ENCODE peak calls at places on chromosomes 6 and 20, in seven cellular contexts. One of them, this sample, is unnamed.

GRCh38 chr6:69232506-69233194 is 564.2 kb downstream of the LMBRD1 start:
- DNase-seq in hepatocyte: peak; percentile 90
- DNase-seq in iPS DF 19.7: peak; percentile 52
- DNase-seq in activated T-helper 1 cell treated with anti-CD3 and anti-CD28 coated beads, Interleukin-2, amount 50 U/mL, for 16 hours: no peak
- DNase-seq in sigmoid colon: peak; percentile 69
- DNase-seq in cerebellar cortex: peak; percentile 76
- DNase-seq in iPS-NIHi11: peak; percentile 82
- DNase-seq in this sample: peak; percentile 57

GRCh38 chr6:147808631-147809030 is 300.1 kb downstream of the SAMD5 start:
- DNase-seq in cerebellar cortex: no peak
- DNase-seq in iPS-NIHi11: no peak
- DNase-seq in iPS DF 19.7: no peak
- DNase-seq in activated T-helper 1 cell treated with anti-CD3 and anti-CD28 coated beads, Interleukin-2, amount 50 U/mL, for 16 hours: no peak
- DNase-seq in hepatocyte: no peak
- DNase-seq in sigmoid colon: no peak
- DNase-seq in this sample: no peak

GRCh38 chr6:148934534-148934933 is 187.7 kb downstream of the UST start:
- DNase-seq in iPS DF 19.7: no peak
- DNase-seq in activated T-helper 1 cell treated with anti-CD3 and anti-CD28 coated beads, Interleukin-2, amount 50 U/mL, for 16 hours: no peak
- DNase-seq in hepatocyte: no peak
- DNase-seq in iPS-NIHi11: no peak
- DNase-seq in cerebellar cortex: peak; percentile 46
- DNase-seq in sigmoid colon: peak; percentile 75
- DNase-seq in this sample: no peak

GRCh38 chr20:63941282-63942060 is 14.7 kb downstream of the UCKL1 start:
- DNase-seq in hepatocyte: no peak
- DNase-seq in iPS-NIHi11: peak; percentile 77
- DNase-seq in activated T-helper 1 cell treated with anti-CD3 and anti-CD28 coated beads, Interleukin-2, amount 50 U/mL, for 16 hours: peak; percentile 44
- DNase-seq in cerebellar cortex: peak; percentile 42
- DNase-seq in sigmoid colon: peak; percentile 66
- DNase-seq in iPS DF 19.7: no peak
- DNase-seq in this sample: no peak

GRCh38 chr6:157188213-157188612 is 135.1 kb downstream of the TMEM242 start:
- DNase-seq in sigmoid colon: no peak
- DNase-seq in iPS-NIHi11: no peak
- DNase-seq in hepatocyte: no peak
- DNase-seq in iPS DF 19.7: no peak
- DNase-seq in activated T-helper 1 cell treated with anti-CD3 and anti-CD28 coated beads, Interleukin-2, amount 50 U/mL, for 16 hours: no peak
- DNase-seq in cerebellar cortex: no peak
- DNase-seq in this sample: no peak

GRCh38 chr6:163826668-163827067 is 412.1 kb downstream of the QKI start:
- DNase-seq in activated T-helper 1 cell treated with anti-CD3 and anti-CD28 coated beads, Interleukin-2, amount 50 U/mL, for 16 hours: no peak
- DNase-seq in cerebellar cortex: no peak
- DNase-seq in sigmoid colon: no peak
- DNase-seq in iPS DF 19.7: no peak
- DNase-seq in iPS-NIHi11: no peak
- DNase-seq in hepatocyte: no peak
- DNase-seq in this sample: no peak

GRCh38 chr6:95280690-95281273 is 296.6 kb upstream of the MANEA start:
- DNase-seq in sigmoid colon: no peak
- DNase-seq in activated T-helper 1 cell treated with anti-CD3 and anti-CD28 coated beads, Interleukin-2, amount 50 U/mL, for 16 hours: no peak
- DNase-seq in iPS-NIHi11: peak; percentile 40
- DNase-seq in iPS DF 19.7: no peak
- DNase-seq in hepatocyte: peak; percentile 69
- DNase-seq in cerebellar cortex: no peak
- DNase-seq in this sample: peak; percentile 29

GRCh38 chr6:131216277-131216676 is 81.0 kb downstream of the AKAP7 start:
- DNase-seq in cerebellar cortex: no peak
- DNase-seq in hepatocyte: no peak
- DNase-seq in activated T-helper 1 cell treated with anti-CD3 and anti-CD28 coated beads, Interleukin-2, amount 50 U/mL, for 16 hours: no peak
- DNase-seq in iPS DF 19.7: no peak
- DNase-seq in iPS-NIHi11: no peak
- DNase-seq in sigmoid colon: no peak
- DNase-seq in this sample: no peak

GRCh38 chr6:14792118-14792955 is 453.5 kb upstream of the JARID2 start:
- DNase-seq in cerebellar cortex: no peak
- DNase-seq in activated T-helper 1 cell treated with anti-CD3 and anti-CD28 coated beads, Interleukin-2, amount 50 U/mL, for 16 hours: no peak
- DNase-seq in sigmoid colon: no peak
- DNase-seq in iPS-NIHi11: no peak
- DNase-seq in iPS DF 19.7: no peak
- DNase-seq in hepatocyte: no peak
- DNase-seq in this sample: no peak

GRCh38 chr6:89281779-89282246 is 33.3 kb downstream of the GABRR2 start:
- DNase-seq in iPS DF 19.7: peak; percentile 75
- DNase-seq in activated T-helper 1 cell treated with anti-CD3 and anti-CD28 coated beads, Interleukin-2, amount 50 U/mL, for 16 hours: no peak
- DNase-seq in iPS-NIHi11: peak; percentile 93
- DNase-seq in hepatocyte: no peak
- DNase-seq in cerebellar cortex: peak; percentile 27
- DNase-seq in sigmoid colon: no peak
- DNase-seq in this sample: peak; percentile 57

GRCh38 chr20:438581-439469 is 23.5 kb downstream of the TBC1D20 start:
- DNase-seq in iPS-NIHi11: no peak
- DNase-seq in hepatocyte: no peak
- DNase-seq in activated T-helper 1 cell treated with anti-CD3 and anti-CD28 coated beads, Interleukin-2, amount 50 U/mL, for 16 hours: peak; percentile 24
- DNase-seq in sigmoid colon: no peak
- DNase-seq in iPS DF 19.7: no peak
- DNase-seq in cerebellar cortex: no peak
- DNase-seq in this sample: no peak

This sample was measured in iPS DF 6.9.